ENCODE peak calls at places on chromosomes 6 and 20, in six cellular contexts. Y, I, Z, X, O and S are unnamed samples.

GRCh38 chr6:104829183-104829958 is 30.3 kb downstream of the HACE1 start:
- DNase-seq in I (no peak), X (no peak), O (no peak), Z (no peak), Y (no peak), S (no peak)

GRCh38 chr6:133242761-133243590 is 1.8 kb downstream of the EYA4 start:
- DNase-seq in Z (no peak), I (no peak), O (no peak), X (no peak), Y (peak; percentile 45), S (no peak)

GRCh38 chr20:48586728-48587127 is 241.1 kb downstream of the PREX1 start:
- DNase-seq in Z (no peak), O (no peak), I (no peak), Y (no peak), X (no peak), S (no peak)

GRCh38 chr20:63254237-63254535 is at the start of gene NKAIN4:
- DNase-seq in I (no peak), Z (no peak), Y (peak; percentile 39), X (no peak), O (no peak), S (no peak)

GRCh38 chr20:47929368-47930115 is 144.3 kb upstream of the SULF2 start:
- DNase-seq in O (no peak), X (no peak), Y (no peak), Z (peak; percentile 36), I (peak; percentile 41), S (no peak)

GRCh38 chr6:4133941-4134838 is 1.2 kb downstream of the ECI2 start:
- DNase-seq in I (no peak), X (peak; percentile 33), O (peak; percentile 57), Y (peak; percentile 55), Z (peak; percentile 12), S (peak; percentile 12)

GRCh38 chr6:146851837-146852236 is 253.1 kb downstream of the ADGB start:
- DNase-seq in I (no peak), Z (no peak), X (no peak), Y (no peak), O (no peak), S (no peak)

GRCh38 chr6:4719491-4719890 is 56.7 kb upstream of the CDYL start:
- DNase-seq in I (no peak), Y (no peak), Z (no peak), O (no peak), X (no peak), S (no peak)

GRCh38 chr6:90035047-90035678 is 140.9 kb downstream of the GJA10 start:
- DNase-seq in Y (no peak), X (no peak), Z (no peak), O (no peak), I (no peak), S (no peak)

GRCh38 chr20:52004720-52005119 is 186.9 kb downstream of the ZFP64 start:
- DNase-seq in Z (no peak), I (no peak), O (no peak), X (no peak), Y (no peak), S (peak; percentile 59)

GRCh38 chr20:49685809-49686208 is 27.9 kb downstream of the B4GALT5 start:
- DNase-seq in O (no peak), Y (no peak), I (no peak), Z (no peak), X (no peak), S (no peak)

GRCh38 chr6:154960299-154960796 is 34.8 kb upstream of the TIAM2 start:
- DNase-seq in O (peak; percentile 93), Z (no peak), Y (no peak), X (no peak), I (no peak), S (no peak)

GRCh38 chr20:25279403-25279802 is 31.5 kb downstream of the PYGB start:
- DNase-seq in Z (no peak), I (no peak), Y (no peak), X (no peak), O (no peak), S (no peak)

GRCh38 chr6:118313762-118314161 is 234.3 kb upstream of the PLN start:
- DNase-seq in Y (no peak), Z (no peak), O (no peak), I (no peak), X (no peak), S (no peak)

GRCh38 chr6:118319890-118320289 is 228.2 kb upstream of the PLN start:
- DNase-seq in Z (no peak), I (no peak), Y (no peak), X (no peak), O (no peak), S (no peak)

GRCh38 chr6:118317581-118318563 is 230.2 kb upstream of the PLN start:
- DNase-seq in I (no peak), X (no peak), O (no peak), Z (no peak), Y (no peak), S (no peak)

GRCh38 chr6:118318648-118319047 is 229.4 kb upstream of the PLN start:
- DNase-seq in I (no peak), O (no peak), Y (no peak), Z (no peak), X (no peak), S (no peak)

DNA sequence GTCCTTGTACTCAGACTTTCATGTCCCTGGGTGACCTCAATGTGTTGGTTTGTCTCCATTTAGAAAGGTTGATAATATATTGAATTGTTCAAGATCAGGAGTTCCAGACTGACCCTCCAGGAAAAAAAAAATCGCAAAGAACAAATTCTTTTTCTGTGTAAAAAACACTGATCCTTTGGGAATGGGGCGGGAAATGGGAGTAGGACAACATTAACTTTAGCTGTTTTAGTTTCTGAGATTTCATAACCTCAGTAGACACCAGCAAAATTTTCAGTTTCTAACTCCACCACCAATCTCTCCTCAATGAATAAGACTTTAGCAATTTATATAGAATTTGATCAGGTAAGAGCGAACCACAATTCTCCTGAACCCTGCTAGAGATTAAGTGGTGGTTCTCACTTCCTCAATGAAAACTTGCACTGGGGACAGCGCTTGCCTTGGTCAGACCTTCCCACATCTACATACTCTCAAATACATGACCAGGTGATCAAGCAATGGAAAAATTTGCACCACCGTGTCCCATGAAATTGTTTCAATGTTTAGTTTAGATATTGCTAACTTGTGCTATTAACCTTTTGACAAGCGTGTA is 231.2 kb upstream of the PLN start:
- DNase-seq in X (no peak), I (no peak), O (no peak), Y (no peak), Z (no peak), S (no peak)
- H3K27ac ChIP-seq in X (no peak overlapping the region), I (no peak overlapping the region), O (no peak overlapping the region), Y (no peak overlapping the region), Z (no peak overlapping the region), S (no peak overlapping the region)

DNA sequence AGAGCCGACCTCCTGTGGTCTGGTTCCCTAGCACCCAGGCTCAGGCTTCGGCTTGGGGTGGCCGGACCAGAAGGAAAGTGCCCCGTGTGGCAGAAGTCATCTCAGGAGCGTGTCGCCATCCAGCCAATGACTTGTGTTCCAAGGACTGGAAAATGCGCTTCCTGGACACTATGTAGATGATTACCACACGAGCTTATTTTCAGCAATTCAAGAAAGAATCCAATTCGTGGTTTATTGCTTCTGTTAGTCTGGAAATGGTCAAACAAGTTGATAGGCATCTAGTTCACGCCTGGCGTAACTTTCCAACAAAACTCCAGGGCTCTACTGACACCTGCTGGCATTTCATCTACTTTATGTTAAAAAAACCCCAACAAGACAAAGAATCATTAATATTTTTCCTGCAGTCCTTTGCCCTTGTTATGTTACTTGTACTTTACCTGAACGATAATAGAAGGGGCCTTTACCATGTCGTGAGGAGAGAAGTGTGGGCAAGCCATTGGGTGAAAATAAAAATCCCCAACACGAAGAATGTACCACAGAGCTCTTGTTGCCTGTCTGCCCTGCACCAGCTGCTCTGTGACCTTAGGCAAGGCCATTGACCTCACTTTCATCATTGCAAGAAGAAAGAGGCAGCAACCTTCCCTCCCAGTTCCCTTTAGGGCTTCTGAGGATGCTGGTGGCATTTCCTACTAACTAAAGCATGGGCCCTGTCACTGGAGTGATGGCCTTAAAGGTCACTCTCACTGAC is 154.7 kb upstream of the LAMP5 start:
- DNase-seq in Z (peak; percentile 60), I (peak; percentile 46), Y (peak; percentile 64), X (no peak), O (peak; percentile 67), S (peak; percentile 3)
- TF ChIP-seq REST in Z (no peak), I (no peak), Y (no peak), X (no peak), O (no peak), S (no peak)

DNA sequence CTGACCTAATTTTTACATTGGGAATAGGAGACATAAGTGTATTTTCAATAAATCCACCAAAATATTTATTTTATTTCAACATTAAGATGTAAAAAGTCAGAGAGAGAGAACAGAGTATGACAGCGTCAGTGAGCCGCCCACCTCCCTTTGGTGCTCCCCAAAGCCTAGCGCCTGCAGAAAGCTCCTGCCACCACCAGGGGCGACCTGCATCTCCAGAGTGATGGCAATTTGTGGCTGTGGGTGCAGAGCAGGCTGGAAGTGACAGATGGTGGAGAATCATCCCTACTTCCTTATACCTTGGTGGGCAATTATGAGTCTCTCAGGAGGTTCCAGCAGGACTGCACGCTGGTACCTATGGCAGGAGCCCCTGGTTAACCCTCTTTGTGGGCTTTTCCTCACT is 87.3 kb downstream of the PTPRT start:
- DNase-seq in Z (no peak), O (no peak), X (peak; percentile 52), I (no peak), Y (peak; percentile 2), S (peak; percentile 2)
- TF ChIP-seq CTCF in Z (no peak), O (no peak), X (peak; percentile 43), I (peak; percentile 3), Y (peak; percentile 22), S (no peak)

DNA sequence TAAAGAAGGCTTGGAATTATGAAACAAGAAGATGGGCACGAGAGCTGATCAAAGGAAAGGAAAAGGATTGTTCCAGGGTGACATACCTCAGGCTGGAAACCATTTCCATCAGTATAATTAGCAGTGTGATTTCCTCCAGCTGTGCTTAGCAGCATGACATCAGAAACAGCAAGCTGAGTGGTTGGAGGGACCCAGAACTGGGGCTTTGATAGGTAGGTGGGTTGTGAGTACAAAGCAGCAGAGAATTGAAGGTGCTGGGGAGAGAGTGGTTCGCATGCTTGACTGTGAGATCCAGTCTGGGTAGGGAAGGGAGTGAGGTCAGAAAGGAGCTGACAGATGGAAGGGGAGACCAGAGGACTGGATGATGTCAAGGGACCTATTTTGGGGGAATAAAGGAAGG is 90.4 kb downstream of the CD164 start:
- DNase-seq in Y (no peak), I (no peak), X (no peak), O (no peak), Z (no peak), S (no peak)
- H3K27ac ChIP-seq in Y (no peak overlapping the region), I (no peak overlapping the region), X (no peak overlapping the region), O (no peak overlapping the region), Z (no peak overlapping the region), S (no peak overlapping the region)